ENCODE peak calls at places on chromosomes 13 and 19, in nine cellular contexts. D is brain microvascular endothelial cell; X is choroid plexus epithelial cell; T is colonic mucosa; G is heart left ventricle; M is CD8-positive, alpha-beta T cell; A is chondrocyte; B is AG09319; Y is cardiac muscle cell. F is an unnamed sample.

GRCh38 chr13:94218537-94218936 is 260.9 kb downstream of the DCT start:
- DNase-seq in D (no peak), X (no peak), T (no peak), G (no peak), M (no peak), A (no peak), B (no peak), Y (no peak), F (no peak)

GRCh38 chr13:84670245-84670644 is 788.0 kb upstream of the SLITRK1 start:
- DNase-seq in D (no peak), X (no peak), T (no peak), G (no peak), M (no peak), A (no peak), B (no peak), Y (peak), F (no peak)

GRCh38 chr13:113582841-113583631 is 1.5 kb upstream of the TFDP1 start:
- DNase-seq in D (no peak), X (no peak), T (peak), G (no peak), M (no peak), A (peak), B (no peak), Y (no peak), F (no peak)

GRCh38 chr13:63012016-63012415 is 1596.4 kb upstream of the PCDH20 start:
- DNase-seq in D (no peak), X (no peak), T (no peak), G (no peak), M (no peak), A (no peak), B (no peak), Y (no peak), F (no peak)

GRCh38 chr13:24127116-24127631 is 33.3 kb upstream of the SPATA13 start:
- DNase-seq in D (no peak), X (peak), T (peak), G (no peak), M (no peak), A (no peak), B (no peak), Y (no peak), F (no peak)

GRCh38 chr13:99572131-99572530 is 70.9 kb downstream of the TM9SF2 start:
- DNase-seq in D (no peak), X (no peak), T (no peak), G (no peak), M (no peak), A (no peak), B (peak), Y (no peak), F (no peak)

GRCh38 chr13:26872444-26873173 is 112.0 kb upstream of the GPR12 start:
- DNase-seq in D (peak), X (peak), T (peak), G (peak), M (peak), A (no peak), B (no peak), Y (peak), F (peak)

GRCh38 chr19:39397360-39398296 is 6.5 kb downstream of the MED29 start:
- DNase-seq in D (peak), X (peak), T (peak), G (peak), M (peak), A (no peak), B (no peak), Y (peak), F (peak)

GRCh38 chr13:100497394-100497793 is 91.2 kb downstream of the GGACT start:
- DNase-seq in D (peak), X (peak), T (no peak), G (no peak), M (no peak), A (no peak), B (no peak), Y (no peak), F (no peak)

GRCh38 chr19:52034051-52034728 is 6.0 kb upstream of the ZNF614 start:
- DNase-seq in D (no peak), X (peak), T (no peak), G (no peak), M (no peak), A (no peak), B (no peak), Y (no peak), F (no peak)

GRCh38 chr13:105638446-105638845 is 897.0 kb downstream of the EFNB2 start:
- DNase-seq in D (peak), X (peak), T (no peak), G (no peak), M (no peak), A (no peak), B (no peak), Y (no peak), F (no peak)

GRCh38 chr19:6357995-6358394 is 3.3 kb upstream of the CLPP start:
- DNase-seq in D (no peak), X (no peak), T (no peak), G (no peak), M (no peak), A (no peak), B (no peak), Y (no peak), F (no peak)

GRCh38 chr19:18424122-18424889 is 5.1 kb downstream of the SSBP4 start:
- DNase-seq in D (no peak), X (no peak), T (no peak), G (no peak), M (no peak), A (no peak), B (no peak), Y (no peak), F (no peak)

GRCh38 chr19:16085115-16085514 is 8.8 kb downstream of the TPM4 start:
- DNase-seq in D (no peak), X (no peak), T (no peak), G (no peak), M (no peak), A (no peak), B (no peak), Y (no peak), F (no peak)

GRCh38 chr19:493391-494170 is 2.7 kb upstream of the MADCAM1 start:
- DNase-seq in D (no peak), X (no peak), T (no peak), G (no peak), M (no peak), A (no peak), B (no peak), Y (no peak), F (no peak)

GRCh38 chr13:94586371-94586770 is 9.6 kb downstream of the TGDS start:
- DNase-seq in D (no peak), X (no peak), T (no peak), G (no peak), M (no peak), A (no peak), B (no peak), Y (no peak), F (no peak)

GRCh38 chr19:51742736-51743288 is 8.9 kb downstream of the FPR1 start:
- DNase-seq in D (peak), X (peak), T (no peak), G (no peak), M (no peak), A (no peak), B (no peak), Y (no peak), F (no peak)

GRCh38 chr19:11685676-11686650 is 52.8 kb downstream of the ZNF823 start:
- DNase-seq in D (no peak), X (no peak), T (no peak), G (no peak), M (no peak), A (no peak), B (no peak), Y (no peak), F (no peak)

GRCh38 chr13:111228262-111229144 is 91.9 kb upstream of the TEX29 start:
- DNase-seq in D (peak), X (peak), T (no peak), G (no peak), M (no peak), A (no peak), B (no peak), Y (no peak), F (no peak)

GRCh38 chr13:40231311-40231710 is 435.1 kb downstream of the FOXO1 start:
- DNase-seq in D (no peak), X (no peak), T (no peak), G (no peak), M (no peak), A (no peak), B (no peak), Y (no peak), F (no peak)

GRCh38 chr13:101455863-101456262 is 3.4 kb downstream of the ITGBL1 start:
- DNase-seq in D (peak), X (peak), T (no peak), G (no peak), M (no peak), A (no peak), B (peak), Y (no peak), F (no peak)

GRCh38 chr13:50078512-50079277 is 63.5 kb downstream of the KCNRG start:
- DNase-seq in D (no peak), X (no peak), T (no peak), G (no peak), M (no peak), A (no peak), B (no peak), Y (no peak), F (no peak)

GRCh38 chr13:44024496-44025155 is 144.9 kb downstream of the LACC1 start:
- DNase-seq in D (no peak), X (no peak), T (no peak), G (no peak), M (no peak), A (no peak), B (no peak), Y (no peak), F (no peak)

GRCh38 chr13:85316501-85316900 is 482.7 kb downstream of the SLITRK6 start:
- DNase-seq in D (no peak), X (peak), T (no peak), G (no peak), M (no peak), A (no peak), B (no peak), Y (no peak), F (no peak)

GRCh38 chr13:111093136-111093535 is 22.0 kb upstream of the ARHGEF7 start:
- DNase-seq in D (no peak), X (no peak), T (no peak), G (no peak), M (no peak), A (no peak), B (no peak), Y (no peak), F (no peak)

GRCh38 chr19:55538132-55538531 is 1.2 kb upstream of the SBK2 start:
- DNase-seq in D (no peak), X (no peak), T (no peak), G (no peak), M (no peak), A (no peak), B (no peak), Y (no peak), F (no peak)

GRCh38 chr19:55537741-55538111 is 793 bp upstream of the SBK2 start:
- DNase-seq in D (no peak), X (no peak), T (no peak), G (no peak), M (no peak), A (no peak), B (no peak), Y (no peak), F (no peak)

GRCh38 chr19:55536366-55536765 is 567 bp downstream of the SBK2 start:
- DNase-seq in D (no peak), X (no peak), T (no peak), G (no peak), M (no peak), A (no peak), B (no peak), Y (no peak), F (no peak)

GRCh38 chr19:55535579-55536350 is 1.2 kb downstream of the SBK2 start:
- DNase-seq in D (no peak), X (no peak), T (no peak), G (no peak), M (no peak), A (no peak), B (no peak), Y (no peak), F (no peak)

GRCh38 chr19:55536951-55537740 is at the start of gene SBK2:
- DNase-seq in D (no peak), X (no peak), T (no peak), G (no peak), M (no peak), A (no peak), B (no peak), Y (peak), F (peak)
- TF ChIP-seq CTCF in D (peak), X (peak), T (no peak), G (peak), M (no peak), A (peak), B (peak), Y (peak), F (peak)

GRCh38 chr19:31132753-31133110 is 216.5 kb downstream of the TSHZ3 start:
- DNase-seq in D (no peak), X (no peak), T (no peak), G (no peak), M (no peak), A (no peak), B (no peak), Y (no peak), F (no peak)

GRCh38 chr19:31126236-31126635 is 223.0 kb downstream of the TSHZ3 start:
- DNase-seq in D (no peak), X (no peak), T (no peak), G (no peak), M (no peak), A (peak), B (no peak), Y (no peak), F (no peak)

GRCh38 chr19:31125071-31125470 is 224.2 kb downstream of the TSHZ3 start:
- DNase-seq in D (no peak), X (no peak), T (no peak), G (no peak), M (no peak), A (peak), B (no peak), Y (no peak), F (no peak)

GRCh38 chr19:31128291-31128690 is 220.9 kb downstream of the TSHZ3 start:
- DNase-seq in D (no peak), X (no peak), T (no peak), G (no peak), M (no peak), A (peak), B (no peak), Y (no peak), F (no peak)

GRCh38 chr19:31127132-31127967 is 221.9 kb downstream of the TSHZ3 start:
- DNase-seq in D (peak), X (peak), T (peak), G (no peak), M (no peak), A (peak), B (peak), Y (no peak), F (no peak)
- TF ChIP-seq CTCF in D (no peak), X (no peak), T (no peak), G (no peak), M (no peak), A (no peak), B (no peak), Y (no peak), F (no peak)

GRCh38 chr13:72255908-72256307 is 388.9 kb upstream of the DACH1 start:
- DNase-seq in D (peak), X (peak), T (peak), G (no peak), M (no peak), A (no peak), B (no peak), Y (peak), F (peak)
- TF ChIP-seq CTCF in D (peak), X (peak), T (peak), G (peak), M (no peak), A (peak), B (peak), Y (no peak), F (peak)

DNA sequence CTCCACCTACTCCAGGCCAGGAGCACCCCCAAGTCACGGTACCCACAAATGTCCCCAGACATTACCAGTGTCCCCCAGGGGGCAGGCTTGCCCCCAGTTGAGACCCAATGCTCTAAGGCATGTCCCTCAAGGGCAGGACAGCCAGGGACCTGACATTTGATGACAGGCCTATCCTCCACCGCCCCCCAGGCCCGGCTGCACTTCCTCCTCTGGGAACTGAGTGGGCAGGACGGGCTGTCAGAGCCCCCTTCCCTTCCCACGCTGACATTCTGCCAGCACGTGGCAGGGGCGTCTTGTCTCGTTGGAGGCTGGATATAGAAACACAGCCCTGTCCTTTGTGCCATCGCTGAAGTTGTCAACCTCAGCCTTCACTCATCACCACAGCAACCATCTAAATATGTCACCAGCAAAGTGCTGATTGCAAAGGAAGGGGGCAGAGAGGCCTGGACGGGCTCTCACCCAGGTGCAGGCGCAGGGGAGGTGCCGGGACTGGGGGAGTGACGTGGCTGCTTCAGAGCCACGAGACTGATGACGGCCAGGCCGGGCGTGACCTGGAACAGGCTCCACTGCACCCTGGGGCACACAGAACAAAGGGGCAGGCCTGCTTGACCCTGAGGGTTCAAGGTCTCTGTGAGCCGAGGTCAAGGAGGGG is 38.4 kb downstream of the GNG7 start:
- DNase-seq in D (no peak), X (no peak), T (no peak), G (peak), M (peak), A (no peak), B (no peak), Y (peak), F (no peak)
- TF ChIP-seq CTCF in D (peak), X (peak), T (no peak), G (peak), M (no peak), A (peak), B (no peak), Y (no peak), F (no peak)

DNA sequence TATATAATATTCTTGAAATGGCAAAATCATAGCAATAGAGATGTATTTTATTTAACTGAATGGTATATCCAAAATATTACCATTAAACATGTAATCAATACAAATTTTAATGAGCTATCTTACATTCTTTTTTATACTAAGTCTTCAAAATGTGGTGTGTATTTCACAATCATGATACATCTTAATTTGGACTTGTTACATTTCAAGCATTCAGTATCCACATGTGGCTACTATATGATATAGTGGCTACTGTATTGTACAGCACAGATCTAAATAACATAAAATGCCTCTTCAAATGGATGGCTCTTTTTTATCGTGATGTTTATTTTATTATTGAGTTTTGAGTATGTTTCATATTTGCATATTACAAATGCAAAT is 8.0 kb downstream of the TEX101 start:
- DNase-seq in D (no peak), X (no peak), T (no peak), G (no peak), M (no peak), A (no peak), B (no peak), Y (no peak), F (no peak)
- TF ChIP-seq CTCF in D (no peak), X (no peak), T (no peak), G (no peak), M (no peak), A (no peak), B (no peak), Y (no peak), F (no peak)

GRCh38 chr19:58054792-58055482 is 4.1 kb upstream of the ZNF135 start:
- DNase-seq in D (peak), X (peak), T (no peak), G (peak), M (no peak), A (no peak), B (no peak), Y (peak), F (no peak)
- TF ChIP-seq CTCF in D (peak), X (peak), T (no peak), G (peak), M (no peak), A (no peak), B (no peak), Y (no peak), F (no peak)

DNA sequence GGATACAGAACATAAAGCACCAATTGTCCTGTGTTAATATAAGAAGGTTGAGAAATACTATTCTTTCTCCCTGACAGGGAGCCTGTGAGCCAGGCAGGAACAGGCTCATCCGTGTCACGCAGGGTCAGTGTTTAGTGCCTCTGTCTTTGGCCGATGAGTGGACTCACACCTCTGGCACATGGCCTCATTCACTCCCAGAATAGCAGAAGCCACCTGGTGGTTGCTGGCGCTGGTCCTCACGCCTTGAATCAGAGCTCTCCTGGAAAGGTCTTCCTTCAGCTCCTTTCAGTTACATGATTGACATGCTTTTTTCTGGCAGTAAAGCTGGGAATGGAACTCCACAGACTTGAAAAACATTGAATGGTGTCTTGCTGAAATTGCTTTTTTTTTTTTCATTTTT is 28.1 kb upstream of the SIAH3 start:
- DNase-seq in D (no peak), X (peak), T (no peak), G (peak), M (no peak), A (no peak), B (no peak), Y (peak), F (peak)
- TF ChIP-seq CTCF in D (peak), X (peak), T (no peak), G (peak), M (no peak), A (peak), B (no peak), Y (no peak), F (peak)

GRCh38 chr19:12777217-12778019 is 2.1 kb upstream of the HOOK2 start:
- DNase-seq in D (peak), X (peak), T (peak), G (peak), M (peak), A (no peak), B (no peak), Y (peak), F (peak)

GRCh38 chr19:12778020-12778904 is 2.9 kb upstream of the HOOK2 start:
- DNase-seq in D (peak), X (peak), T (peak), G (peak), M (peak), A (no peak), B (peak), Y (peak), F (peak)

GRCh38 chr19:12782174-12782423 is 6.7 kb upstream of the HOOK2 start:
- DNase-seq in D (no peak), X (no peak), T (no peak), G (no peak), M (no peak), A (no peak), B (no peak), Y (no peak), F (no peak)

GRCh38 chr19:12778905-12779161 is 3.5 kb upstream of the HOOK2 start:
- DNase-seq in D (no peak), X (peak), T (no peak), G (no peak), M (no peak), A (no peak), B (no peak), Y (no peak), F (no peak)

GRCh38 chr19:12779162-12779993 is 4.0 kb upstream of the HOOK2 start:
- DNase-seq in D (peak), X (peak), T (peak), G (peak), M (no peak), A (no peak), B (peak), Y (peak), F (no peak)
- TF ChIP-seq CTCF in D (peak), X (peak), T (no peak), G (no peak), M (no peak), A (peak), B (no peak), Y (no peak), F (no peak)